ENCODE peak calls at places on chromosomes 2 and 18, in nine cellular contexts. One of them, this sample, is unnamed.

GRCh38 chr2:69154031-69154430 is 141.1 kb downstream of the ANTXR1 start:
- DNase-seq in gastrocnemius medialis: no peak
- DNase-seq in H1: no peak
- DNase-seq in heart left ventricle: no peak
- DNase-seq in ovary: no peak
- DNase-seq in A549: no peak
- DNase-seq in IMR-90: peak; percentile 60
- DNase-seq in body of pancreas: no peak
- DNase-seq in transverse colon: no peak
- DNase-seq in this sample: no peak

GRCh38 chr2:159091381-159091780 is 122.9 kb downstream of the TANC1 start:
- DNase-seq in gastrocnemius medialis: no peak
- DNase-seq in H1: no peak
- DNase-seq in heart left ventricle: no peak
- DNase-seq in ovary: no peak
- DNase-seq in A549: no peak
- DNase-seq in IMR-90: peak; percentile 84
- DNase-seq in body of pancreas: no peak
- DNase-seq in transverse colon: no peak
- DNase-seq in this sample: no peak

GRCh38 chr2:119421304-119421703 is 10.3 kb upstream of the TMEM37 start:
- DNase-seq in gastrocnemius medialis: no peak
- DNase-seq in H1: no peak
- DNase-seq in heart left ventricle: no peak
- DNase-seq in ovary: no peak
- DNase-seq in A549: no peak
- DNase-seq in IMR-90: no peak
- DNase-seq in body of pancreas: no peak
- DNase-seq in transverse colon: no peak
- DNase-seq in this sample: no peak

GRCh38 chr2:169734172-169734847 is 678 bp downstream of the KLHL23 start:
- DNase-seq in gastrocnemius medialis: no peak
- DNase-seq in H1: peak; percentile 76
- DNase-seq in heart left ventricle: peak; percentile 19
- DNase-seq in ovary: peak; percentile 69
- DNase-seq in A549: no peak
- DNase-seq in IMR-90: no peak
- DNase-seq in body of pancreas: peak; percentile 32
- DNase-seq in transverse colon: peak; percentile 14
- DNase-seq in this sample: peak; percentile 20

GRCh38 chr18:79799619-79800352 is 2.0 kb downstream of the KCNG2 start:
- DNase-seq in gastrocnemius medialis: no peak
- DNase-seq in H1: no peak
- DNase-seq in heart left ventricle: no peak
- DNase-seq in ovary: no peak
- DNase-seq in A549: no peak
- DNase-seq in IMR-90: no peak
- DNase-seq in body of pancreas: no peak
- DNase-seq in transverse colon: no peak
- DNase-seq in this sample: no peak

GRCh38 chr2:9918275-9918674 is 33.2 kb upstream of the GRHL1 start:
- DNase-seq in gastrocnemius medialis: no peak
- DNase-seq in H1: no peak
- DNase-seq in heart left ventricle: no peak
- DNase-seq in ovary: no peak
- DNase-seq in A549: no peak
- DNase-seq in IMR-90: peak; percentile 33
- DNase-seq in body of pancreas: no peak
- DNase-seq in transverse colon: no peak
- DNase-seq in this sample: no peak

GRCh38 chr2:130854301-130854700 is 17.6 kb downstream of the ARHGEF4 start:
- DNase-seq in gastrocnemius medialis: no peak
- DNase-seq in H1: no peak
- DNase-seq in heart left ventricle: no peak
- DNase-seq in ovary: no peak
- DNase-seq in A549: no peak
- DNase-seq in IMR-90: no peak
- DNase-seq in body of pancreas: no peak
- DNase-seq in transverse colon: no peak
- DNase-seq in this sample: no peak

GRCh38 chr2:11861044-11861443 is 114.6 kb downstream of the LPIN1 start:
- DNase-seq in gastrocnemius medialis: no peak
- DNase-seq in H1: no peak
- DNase-seq in heart left ventricle: no peak
- DNase-seq in ovary: no peak
- DNase-seq in A549: no peak
- DNase-seq in IMR-90: no peak
- DNase-seq in body of pancreas: no peak
- DNase-seq in transverse colon: no peak
- DNase-seq in this sample: no peak

GRCh38 chr2:209976698-209977385 is 25.6 kb upstream of the RPE start:
- DNase-seq in gastrocnemius medialis: no peak
- DNase-seq in H1: no peak
- DNase-seq in heart left ventricle: no peak
- DNase-seq in ovary: no peak
- DNase-seq in A549: no peak
- DNase-seq in IMR-90: no peak
- DNase-seq in body of pancreas: no peak
- DNase-seq in transverse colon: no peak
- DNase-seq in this sample: no peak

GRCh38 chr2:149606251-149606811 is 18.8 kb upstream of the MMADHC start:
- DNase-seq in gastrocnemius medialis: no peak
- DNase-seq in H1: no peak
- DNase-seq in heart left ventricle: no peak
- DNase-seq in ovary: no peak
- DNase-seq in A549: no peak
- DNase-seq in IMR-90: peak; percentile 65
- DNase-seq in body of pancreas: no peak
- DNase-seq in transverse colon: no peak
- DNase-seq in this sample: no peak

GRCh38 chr2:68812256-68812655 is 58.9 kb downstream of the BMP10 start:
- DNase-seq in gastrocnemius medialis: no peak
- DNase-seq in H1: no peak
- DNase-seq in heart left ventricle: no peak
- DNase-seq in ovary: no peak
- DNase-seq in A549: no peak
- DNase-seq in IMR-90: peak; percentile 19
- DNase-seq in body of pancreas: no peak
- DNase-seq in transverse colon: no peak
- DNase-seq in this sample: no peak

GRCh38 chr2:237904806-237905599 is 45.6 kb downstream of the RAMP1 start:
- DNase-seq in gastrocnemius medialis: peak; percentile 61
- DNase-seq in H1: no peak
- DNase-seq in heart left ventricle: peak; percentile 78
- DNase-seq in ovary: peak; percentile 60
- DNase-seq in A549: no peak
- DNase-seq in IMR-90: peak; percentile 91
- DNase-seq in body of pancreas: no peak
- DNase-seq in transverse colon: peak; percentile 24
- DNase-seq in this sample: peak; percentile 71

GRCh38 chr2:120605231-120605935 is 130.3 kb upstream of the GLI2 start:
- DNase-seq in gastrocnemius medialis: no peak
- DNase-seq in H1: no peak
- DNase-seq in heart left ventricle: no peak
- DNase-seq in ovary: no peak
- DNase-seq in A549: no peak
- DNase-seq in IMR-90: peak; percentile 31
- DNase-seq in body of pancreas: no peak
- DNase-seq in transverse colon: no peak
- DNase-seq in this sample: no peak

GRCh38 chr2:43345872-43346271 is 119.5 kb upstream of the ZFP36L2 start:
- DNase-seq in gastrocnemius medialis: no peak
- DNase-seq in H1: no peak
- DNase-seq in heart left ventricle: no peak
- DNase-seq in ovary: no peak
- DNase-seq in A549: no peak
- DNase-seq in IMR-90: no peak
- DNase-seq in body of pancreas: no peak
- DNase-seq in transverse colon: no peak
- DNase-seq in this sample: no peak

GRCh38 chr2:54859997-54860701 is 136.7 kb downstream of the EML6 start:
- DNase-seq in gastrocnemius medialis: no peak
- DNase-seq in H1: no peak
- DNase-seq in heart left ventricle: no peak
- DNase-seq in ovary: no peak
- DNase-seq in A549: peak; percentile 55
- DNase-seq in IMR-90: peak; percentile 89
- DNase-seq in body of pancreas: no peak
- DNase-seq in transverse colon: no peak
- DNase-seq in this sample: no peak

GRCh38 chr2:179226203-179226960 is 38.2 kb downstream of the SESTD1 start:
- DNase-seq in gastrocnemius medialis: no peak
- DNase-seq in H1: no peak
- DNase-seq in heart left ventricle: no peak
- DNase-seq in ovary: no peak
- DNase-seq in A549: no peak
- DNase-seq in IMR-90: no peak
- DNase-seq in body of pancreas: peak; percentile 68
- DNase-seq in transverse colon: no peak
- DNase-seq in this sample: no peak

GRCh38 chr2:142907653-142908052 is 30.2 kb downstream of the KYNU start:
- DNase-seq in gastrocnemius medialis: no peak
- DNase-seq in H1: no peak
- DNase-seq in heart left ventricle: no peak
- DNase-seq in ovary: no peak
- DNase-seq in A549: no peak
- DNase-seq in IMR-90: no peak
- DNase-seq in body of pancreas: no peak
- DNase-seq in transverse colon: no peak
- DNase-seq in this sample: no peak

GRCh38 chr2:205731521-205731965 is 49.2 kb downstream of the NRP2 start:
- DNase-seq in gastrocnemius medialis: no peak
- DNase-seq in H1: no peak
- DNase-seq in heart left ventricle: no peak
- DNase-seq in ovary: no peak
- DNase-seq in A549: peak; percentile 73
- DNase-seq in IMR-90: peak; percentile 98
- DNase-seq in body of pancreas: no peak
- DNase-seq in transverse colon: no peak
- DNase-seq in this sample: no peak

GRCh38 chr2:215973954-215974699 is 39.2 kb downstream of the MREG start:
- DNase-seq in gastrocnemius medialis: peak; percentile 34
- DNase-seq in H1: no peak
- DNase-seq in heart left ventricle: no peak
- DNase-seq in ovary: no peak
- DNase-seq in A549: peak; percentile 27
- DNase-seq in IMR-90: no peak
- DNase-seq in body of pancreas: no peak
- DNase-seq in transverse colon: peak; percentile 36
- DNase-seq in this sample: no peak

GRCh38 chr2:197255550-197255949 is 55.0 kb downstream of the ANKRD44 start:
- DNase-seq in gastrocnemius medialis: peak; percentile 24
- DNase-seq in H1: no peak
- DNase-seq in heart left ventricle: peak; percentile 63
- DNase-seq in ovary: no peak
- DNase-seq in A549: no peak
- DNase-seq in IMR-90: peak; percentile 55
- DNase-seq in body of pancreas: no peak
- DNase-seq in transverse colon: peak; percentile 75
- DNase-seq in this sample: peak; percentile 18

DNA sequence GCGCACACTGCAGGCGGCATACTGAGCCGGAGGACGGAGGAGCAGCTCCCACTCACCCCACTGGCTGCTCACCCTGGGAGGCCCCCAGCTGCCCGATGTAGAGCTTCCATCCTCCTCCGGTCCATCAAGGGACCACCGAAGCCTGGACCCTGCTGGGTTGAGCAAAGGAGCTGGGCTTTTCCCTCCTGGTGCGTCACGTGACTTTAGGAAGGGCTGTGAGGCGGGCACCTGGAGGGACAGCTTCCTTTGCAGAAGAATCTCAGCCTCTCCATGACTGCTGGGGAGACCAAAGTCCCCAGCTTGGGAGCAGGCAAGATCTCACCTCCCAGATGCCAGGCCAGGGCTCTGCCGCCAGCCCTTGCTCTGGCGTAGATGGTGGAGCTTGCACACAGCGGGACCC is 102.7 kb downstream of the TWIST2 start:
- DNase-seq in gastrocnemius medialis: no peak
- DNase-seq in H1: no peak
- DNase-seq in heart left ventricle: no peak
- DNase-seq in ovary: no peak
- DNase-seq in A549: no peak
- DNase-seq in IMR-90: no peak
- DNase-seq in body of pancreas: no peak
- DNase-seq in transverse colon: no peak
- DNase-seq in this sample: no peak
- H3K27ac ChIP-seq in gastrocnemius medialis: no peak overlapping the region
- H3K27ac ChIP-seq in H1: no peak overlapping the region
- H3K27ac ChIP-seq in heart left ventricle: no peak overlapping the region
- H3K27ac ChIP-seq in ovary: no peak overlapping the region
- H3K27ac ChIP-seq in A549: no peak overlapping the region
- H3K27ac ChIP-seq in IMR-90: no peak overlapping the region
- H3K27ac ChIP-seq in body of pancreas: no peak overlapping the region
- H3K27ac ChIP-seq in transverse colon: no peak overlapping the region
- H3K27ac ChIP-seq in this sample: no peak overlapping the region

GRCh38 chr2:233059797-233060499 is at the start of gene INPP5D:
- DNase-seq in gastrocnemius medialis: peak; percentile 24
- DNase-seq in H1: no peak
- DNase-seq in heart left ventricle: peak; percentile 71
- DNase-seq in ovary: no peak
- DNase-seq in A549: no peak
- DNase-seq in IMR-90: no peak
- DNase-seq in body of pancreas: no peak
- DNase-seq in transverse colon: peak; percentile 68
- DNase-seq in this sample: no peak
- TF ChIP-seq POLR2A in gastrocnemius medialis: no peak
- TF ChIP-seq POLR2A in H1: no peak
- TF ChIP-seq POLR2A in heart left ventricle: no peak
- TF ChIP-seq POLR2A in ovary: no peak
- TF ChIP-seq POLR2A in A549: no peak
- TF ChIP-seq POLR2A in IMR-90: no peak
- TF ChIP-seq POLR2A in body of pancreas: no peak
- TF ChIP-seq POLR2A in transverse colon: peak; percentile 68
- TF ChIP-seq POLR2A in this sample: no peak

GRCh38 chr2:183032200-183032794 is 6.0 kb downstream of the NCKAP1 start:
- DNase-seq in gastrocnemius medialis: no peak
- DNase-seq in H1: no peak
- DNase-seq in heart left ventricle: no peak
- DNase-seq in ovary: no peak
- DNase-seq in A549: peak; percentile 29
- DNase-seq in IMR-90: peak; percentile 64
- DNase-seq in body of pancreas: no peak
- DNase-seq in transverse colon: no peak
- DNase-seq in this sample: no peak
- H3K4me1 ChIP-seq in gastrocnemius medialis: peaks cover 86% of the 10 kb centered on the region
- H3K4me1 ChIP-seq in H1: no peaks in the 10 kb centered on the region
- H3K4me1 ChIP-seq in heart left ventricle: peaks cover 93% of the 10 kb centered on the region
- H3K4me1 ChIP-seq in ovary: peaks cover 8% of the 10 kb centered on the region
- H3K4me1 ChIP-seq in A549: peaks cover 69% of the 10 kb centered on the region
- H3K4me1 ChIP-seq in IMR-90: peaks cover 7% of the 10 kb centered on the region
- H3K4me1 ChIP-seq in body of pancreas: peaks cover 67% of the 10 kb centered on the region
- H3K4me1 ChIP-seq in transverse colon: peaks cover 22% of the 10 kb centered on the region
- H3K4me1 ChIP-seq in this sample: peaks cover 31% of the 10 kb centered on the region

DNA sequence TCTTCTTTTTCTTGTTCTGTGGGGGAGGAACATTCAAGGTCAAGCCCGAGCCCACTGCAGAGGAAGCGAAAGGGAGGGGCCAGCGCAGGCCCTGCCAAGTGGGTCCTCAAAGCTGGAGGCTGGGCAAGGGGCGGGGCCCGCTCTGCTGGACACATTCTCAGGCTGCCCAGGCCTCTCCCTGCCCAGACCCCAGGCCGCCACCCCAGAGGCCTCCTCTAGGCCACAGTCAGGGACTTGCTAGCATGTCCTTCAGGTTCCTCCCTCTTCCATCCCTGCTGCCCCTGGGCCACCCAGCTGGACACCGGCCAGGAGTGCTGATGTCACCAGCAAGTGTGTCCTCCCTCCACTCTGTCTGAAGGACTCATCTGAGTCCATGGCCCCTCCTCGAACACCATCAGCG is 44.1 kb downstream of the KIF1A start:
- DNase-seq in gastrocnemius medialis: no peak
- DNase-seq in H1: no peak
- DNase-seq in heart left ventricle: no peak
- DNase-seq in ovary: peak; percentile 86
- DNase-seq in A549: no peak
- DNase-seq in IMR-90: no peak
- DNase-seq in body of pancreas: peak; percentile 29
- DNase-seq in transverse colon: no peak
- DNase-seq in this sample: no peak
- H3K27ac ChIP-seq in gastrocnemius medialis: no peak overlapping the region
- H3K27ac ChIP-seq in H1: no peak overlapping the region
- H3K27ac ChIP-seq in heart left ventricle: no peak overlapping the region
- H3K27ac ChIP-seq in ovary: no peak overlapping the region
- H3K27ac ChIP-seq in A549: no peak overlapping the region
- H3K27ac ChIP-seq in IMR-90: no peak overlapping the region
- H3K27ac ChIP-seq in body of pancreas: no peak overlapping the region
- H3K27ac ChIP-seq in transverse colon: no peak overlapping the region
- H3K27ac ChIP-seq in this sample: no peak overlapping the region

This sample was measured in uterus.